ENCODE peak calls at places on chromosomes 11 and 22, in five cellular contexts. O is NCI-H748 treated with DMSO at 0.1 percent for 48 hours; V is EH; C is CD8-positive, alpha-beta T cell; B is hypothalamus. G is an unnamed sample.

GRCh38 chr22:47044722-47045545 is 282.5 kb downstream of the TBC1D22A start:
- DNase-seq in O (no peak), V (no peak), C (no peak), B (no peak), G (peak)

GRCh38 chr11:61372659-61373058 is 10.5 kb downstream of the TMEM138 start:
- DNase-seq in O (no peak), V (no peak), C (no peak), B (no peak), G (no peak)

GRCh38 chr22:38923463-38924196 is 33.8 kb upstream of the APOBEC3A start:
- DNase-seq in O (peak), V (peak), C (no peak), B (peak), G (peak)

GRCh38 chr22:44600386-44600785 is 101.6 kb upstream of the PRR5 start:
- DNase-seq in O (no peak), V (no peak), C (no peak), B (no peak), G (no peak)

GRCh38 chr22:48713266-48714205 is 1114.1 kb downstream of the BRD1 start:
- DNase-seq in O (no peak), V (no peak), C (no peak), B (no peak), G (peak)

GRCh38 chr22:44566911-44567310 is 68.9 kb upstream of the RTL6 start:
- DNase-seq in O (no peak), V (no peak), C (no peak), B (no peak), G (peak)

GRCh38 chr11:59698506-59698905 is 15.1 kb downstream of the OR10V1 start:
- DNase-seq in O (no peak), V (no peak), C (no peak), B (no peak), G (no peak)

GRCh38 chr22:19806213-19807160 is 45.9 kb downstream of the TBX1 start:
- DNase-seq in O (no peak), V (peak), C (no peak), B (no peak), G (peak)

GRCh38 chr11:68312117-68312779 is at the start of gene LRP5:
- DNase-seq in O (no peak), V (peak), C (no peak), B (peak), G (peak)

GRCh38 chr11:44389963-44390605 is 80.1 kb upstream of the ALX4 start:
- DNase-seq in O (no peak), V (no peak), C (no peak), B (no peak), G (no peak)

GRCh38 chr11:46382644-46383403 is 1.4 kb downstream of the MDK start:
- DNase-seq in O (peak), V (peak), C (no peak), B (no peak), G (peak)

GRCh38 chr11:66848671-66849500 is 5.6 kb downstream of the RCE1 start:
- DNase-seq in O (no peak), V (no peak), C (no peak), B (no peak), G (peak)

GRCh38 chr11:70400643-70401042 is 2.3 kb downstream of the CTTN start:
- DNase-seq in O (no peak), V (no peak), C (no peak), B (no peak), G (no peak)

GRCh38 chr11:121889931-121890330 is 226.1 kb downstream of the BLID start:
- DNase-seq in O (no peak), V (peak), C (no peak), B (no peak), G (no peak)